ENCODE peak calls at places on chromosomes 6 and 20, in five cellular contexts. I is IMR-90; C is cardiac muscle cell; R is CD4-positive, CD25-positive, alpha-beta regulatory T cell; A is psoas muscle. K is an unnamed sample.

GRCh38 chr6:32177182-32177787 is 920 bp upstream of the RNF5 start:
- DNase-seq in R (peak; percentile 75), A (no peak), I (no peak), C (peak; percentile 77), K (no peak)

GRCh38 chr6:168120390-168121307 is 41.6 kb upstream of the FRMD1 start:
- DNase-seq in I (no peak), A (peak; percentile 18), R (no peak), C (no peak), K (no peak)

GRCh38 chr6:145891126-145891525 is 73.0 kb downstream of the SHPRH start:
- DNase-seq in A (no peak), I (peak; percentile 96), C (no peak), R (no peak), K (no peak)

GRCh38 chr20:2151805-2152727 is 50.4 kb downstream of the STK35 start:
- DNase-seq in A (no peak), R (no peak), I (peak; percentile 64), C (peak; percentile 9), K (no peak)

GRCh38 chr6:45663181-45664180 is 285.7 kb upstream of the SUPT3H start:
- DNase-seq in A (peak; percentile 67), I (no peak), R (peak; percentile 80), C (peak; percentile 41), K (peak; percentile 34)

GRCh38 chr6:81767163-81768000 is 14.9 kb upstream of the TENT5A start:
- DNase-seq in R (no peak), A (no peak), C (no peak), I (peak; percentile 41), K (no peak)

GRCh38 chr20:6735913-6736845 is 31.3 kb upstream of the BMP2 start:
- DNase-seq in R (no peak), A (no peak), I (no peak), C (no peak), K (no peak)

GRCh38 chr20:46111028-46111835 is 6.9 kb upstream of the CD40 start:
- DNase-seq in C (no peak), R (no peak), A (no peak), I (no peak), K (no peak)

GRCh38 chr6:127273499-127273898 is 6.8 kb downstream of the RNF146 start:
- DNase-seq in C (no peak), A (no peak), R (no peak), I (no peak), K (no peak)

GRCh38 chr6:132114201-132114860 is 163.2 kb upstream of the CCN2 start:
- DNase-seq in R (no peak), A (no peak), I (peak; percentile 52), C (no peak), K (no peak)

GRCh38 chr6:132118144-132118543 is 167.0 kb upstream of the CCN2 start:
- DNase-seq in R (no peak), I (no peak), C (no peak), A (no peak), K (no peak)

DNA sequence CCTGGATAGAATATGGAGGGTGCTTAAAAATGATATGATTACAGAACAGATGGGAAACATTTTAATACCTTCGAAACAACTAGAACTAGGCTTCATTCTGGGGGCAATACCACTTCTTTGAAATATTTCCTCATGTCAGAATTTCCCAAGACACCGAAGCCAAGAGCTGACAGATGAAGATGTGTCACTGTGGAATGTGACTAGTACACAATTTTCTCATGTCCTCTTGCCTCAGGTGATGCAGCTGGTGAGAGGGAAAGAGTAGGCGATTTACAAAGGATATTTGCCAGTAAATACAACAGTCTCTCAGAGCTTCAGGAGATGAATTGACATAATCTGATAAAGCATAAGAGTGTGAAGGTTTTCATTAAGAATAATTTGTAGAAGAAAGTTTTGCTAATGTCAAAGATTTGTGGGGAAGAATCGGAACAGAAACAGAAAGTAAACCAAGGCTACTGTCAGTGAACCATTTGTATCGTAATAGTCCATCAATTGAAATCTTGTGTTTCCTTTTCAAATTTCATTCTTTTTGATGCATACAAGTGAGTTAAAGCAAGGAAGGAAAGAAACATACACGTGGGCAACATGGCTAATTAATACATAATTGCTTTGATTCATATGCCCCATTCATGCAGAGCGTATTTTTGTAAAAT is 164.7 kb upstream of the CCN2 start:
- DNase-seq in C (no peak), R (no peak), A (no peak), I (peak; percentile 33), K (no peak)
- H3K4me3 ChIP-seq in C (no peak overlapping the region), R (no peak overlapping the region), A (peak overlapping the region; percentile 21), I (peak overlapping the region; percentile 35), K (no peak overlapping the region)

GRCh38 chr6:12007915-12008286 is 4.2 kb upstream of the HIVEP1 start:
- DNase-seq in C (no peak), A (no peak), I (no peak), R (no peak), K (no peak)
- H3K27ac ChIP-seq in C (peak overlapping the region; percentile 97), A (peak overlapping the region; percentile 96), I (peak overlapping the region; percentile 94), R (peak overlapping the region; percentile 99), K (peak overlapping the region; percentile 94)

GRCh38 chr6:108650325-108650724 is 89.6 kb downstream of the FOXO3 start:
- DNase-seq in R (no peak), C (no peak), I (no peak), A (no peak), K (no peak)

GRCh38 chr6:108650781-108651180 is 90.1 kb downstream of the FOXO3 start:
- DNase-seq in I (peak; percentile 62), C (no peak), R (no peak), A (no peak), K (no peak)

GRCh38 chr6:108651781-108652227 is 91.1 kb downstream of the FOXO3 start:
- DNase-seq in I (peak; percentile 92), C (no peak), A (peak; percentile 76), R (no peak), K (no peak)

GRCh38 chr6:108651287-108651686 is 90.6 kb downstream of the FOXO3 start:
- DNase-seq in C (no peak), I (no peak), A (no peak), R (no peak), K (no peak)

DNA sequence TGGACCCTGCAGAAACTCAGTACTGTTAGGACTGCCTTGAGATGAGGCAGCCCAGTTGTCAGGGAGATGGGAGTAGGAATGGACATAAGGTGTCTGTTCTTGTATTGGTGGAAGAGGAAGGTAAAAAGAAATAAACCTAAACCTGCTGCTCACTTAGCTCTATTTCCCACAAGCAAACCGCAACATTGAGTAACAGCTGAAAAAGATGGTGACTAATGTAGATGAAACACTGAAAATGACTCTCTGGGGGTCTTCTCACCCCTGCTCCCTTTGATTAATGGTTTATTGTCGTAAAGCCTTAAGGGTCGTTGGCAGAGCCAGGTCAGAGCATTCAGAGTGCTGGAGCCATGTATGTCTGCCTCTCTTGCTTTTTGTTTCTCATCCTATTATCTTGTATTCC is 87.5 kb downstream of the FOXO3 start:
- DNase-seq in A (no peak), C (no peak), R (no peak), I (no peak), K (no peak)
- H3K4me1 ChIP-seq in A (peaks cover 86% of the 10 kb centered on the region), C (peaks cover 23% of the 10 kb centered on the region), R (peaks cover 3% of the 10 kb centered on the region), I (peaks cover 24% of the 10 kb centered on the region), K (no peaks in the 10 kb centered on the region)

DNA sequence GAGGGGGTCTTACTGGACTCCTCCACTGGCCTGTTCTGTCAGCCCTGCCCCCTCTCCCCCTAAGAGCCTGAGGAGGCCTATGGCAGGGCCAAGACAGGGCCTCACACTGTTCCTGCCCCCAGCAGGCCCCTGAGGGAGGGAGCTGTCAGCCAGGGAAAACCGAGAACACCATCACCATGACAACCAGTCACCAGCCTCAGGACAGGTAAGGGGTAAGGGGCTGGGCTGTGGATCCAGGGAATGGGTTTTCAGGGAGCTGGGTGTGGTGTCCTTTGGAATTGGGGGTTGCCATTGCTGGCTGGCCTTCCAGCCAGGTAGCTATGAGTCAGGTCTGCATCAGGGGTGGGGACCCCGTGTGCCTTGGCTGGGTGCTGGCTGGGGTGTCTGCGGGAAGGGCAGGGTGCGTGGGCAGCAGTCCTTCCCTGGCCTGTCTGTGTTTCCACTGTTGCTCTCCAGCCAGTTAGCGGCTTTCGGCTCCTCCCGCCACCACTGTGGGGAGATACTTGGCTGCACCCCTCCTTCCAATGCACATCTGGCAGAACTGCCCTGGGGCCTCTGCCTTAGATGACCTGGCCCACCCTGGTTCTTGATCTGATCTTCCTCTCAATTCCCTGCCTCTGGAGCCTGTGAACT is 3.9 kb downstream of the SLC29A1 start:
- DNase-seq in R (no peak), I (no peak), C (no peak), A (no peak), K (no peak)
- H3K4me3 ChIP-seq in R (no peak overlapping the region), I (no peak overlapping the region), C (no peak overlapping the region), A (peak overlapping the region; percentile 71), K (no peak overlapping the region)

DNA sequence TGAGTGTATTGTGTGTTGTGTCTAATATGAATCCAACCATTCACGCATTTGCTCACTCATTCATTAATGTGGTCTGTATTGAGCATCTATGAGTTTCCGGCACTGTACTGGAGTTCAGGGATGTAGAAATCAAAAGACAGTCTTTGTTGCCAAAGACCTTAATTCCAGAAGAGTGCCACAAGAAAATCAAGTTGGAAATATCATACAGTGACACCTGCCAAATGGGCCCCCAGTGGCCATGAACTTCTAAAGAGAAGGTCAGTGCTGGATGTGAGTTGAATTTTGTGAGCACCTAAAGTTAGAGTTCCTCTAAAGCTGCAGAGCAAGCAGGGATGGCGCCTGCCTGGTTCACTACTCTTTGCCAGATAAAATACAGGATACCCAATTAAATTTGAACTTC is 175.9 kb downstream of the DOK5 start:
- DNase-seq in R (no peak), I (no peak), C (no peak), A (no peak), K (no peak)
- H3K27ac ChIP-seq in R (no peak overlapping the region), I (no peak overlapping the region), C (no peak overlapping the region), A (no peak overlapping the region), K (no peak overlapping the region)

DNA sequence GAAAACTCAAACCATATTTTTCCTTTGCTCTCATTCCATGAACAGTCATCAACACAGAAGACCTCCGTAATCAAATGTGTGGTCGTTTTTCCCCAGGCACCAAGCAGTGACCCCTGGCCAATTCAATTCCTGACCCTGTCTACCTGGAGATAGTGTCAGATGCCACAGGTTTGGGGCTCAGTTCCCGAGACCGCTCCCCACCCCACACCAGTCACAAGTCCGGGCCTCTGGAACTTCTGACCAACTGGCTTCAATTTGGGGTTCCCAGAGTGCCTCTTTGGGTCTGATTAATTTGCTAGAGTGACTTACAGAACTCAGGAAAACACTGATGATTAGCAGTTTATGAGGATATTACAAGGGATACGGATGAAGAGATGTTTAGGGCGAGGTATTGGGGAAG is 6.0 kb downstream of the IGF2R start:
- DNase-seq in I (no peak), A (no peak), R (no peak), C (no peak), K (no peak)
- H3K4me1 ChIP-seq in I (peaks cover 23% of the 10 kb centered on the region), A (peaks cover 96% of the 10 kb centered on the region), R (peaks cover 82% of the 10 kb centered on the region), C (peaks cover 60% of the 10 kb centered on the region), K (peaks cover 83% of the 10 kb centered on the region)

DNA sequence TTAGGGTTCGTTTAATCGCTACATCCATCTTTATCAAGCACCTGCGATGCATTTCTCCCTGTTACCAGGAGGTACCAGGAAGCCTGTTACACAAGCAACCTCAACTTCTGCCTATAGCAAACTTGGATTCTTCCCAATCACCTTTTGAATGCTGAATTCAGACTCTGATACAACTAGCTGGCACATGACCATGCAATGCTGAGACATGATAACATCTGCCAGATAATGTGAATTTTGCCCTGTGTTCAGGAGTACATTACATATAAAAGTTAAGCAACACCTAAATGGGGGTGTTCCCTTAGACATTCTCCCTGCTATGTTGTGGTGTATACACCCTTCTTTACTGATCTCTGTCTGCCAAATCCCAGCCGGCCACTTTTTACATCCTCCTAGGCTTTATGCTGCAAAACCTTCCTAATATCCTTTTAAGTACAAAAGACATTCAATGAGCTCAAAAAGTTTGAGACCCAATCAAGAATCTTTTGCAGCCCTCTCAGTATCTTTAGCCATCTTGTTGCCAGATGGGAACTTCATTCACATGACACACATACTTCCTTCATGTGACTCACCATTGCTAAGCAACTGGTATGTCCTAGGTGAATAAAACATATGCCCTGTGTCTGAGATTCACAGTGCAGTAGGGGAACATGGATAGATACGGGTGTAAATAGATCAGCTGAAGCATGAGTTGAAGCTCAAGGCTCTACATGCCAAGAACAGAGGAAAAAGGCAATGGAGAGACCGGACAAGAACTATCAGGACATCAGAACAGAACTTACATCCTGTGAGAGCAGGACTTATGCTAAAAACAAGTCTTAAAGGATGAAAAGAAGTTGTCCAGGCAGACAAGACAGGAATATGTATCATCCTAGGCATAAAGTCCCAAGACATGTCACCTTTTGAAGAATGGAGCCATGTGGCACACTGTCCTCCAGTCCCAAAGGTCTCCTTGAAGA is 84.3 kb downstream of the ZHX3 start:
- DNase-seq in R (no peak), I (peak; percentile 96), A (no peak), C (no peak), K (no peak)
- H3K4me3 ChIP-seq in R (no peak overlapping the region), I (no peak overlapping the region), A (peak overlapping the region; percentile 43), C (no peak overlapping the region), K (no peak overlapping the region)